ENCODE peak calls at places on chromosomes 1 and 21, in ten cellular contexts. N, H, I, Y, F, K, M, U, L and Z are unnamed samples.

GRCh38 chr1:33433509-33434362 is 2.8 kb upstream of the PHC2 start:
- DNase-seq in N (no peak), H (peak), I (no peak), Y (peak), F (peak), K (no peak), M (peak), U (peak), L (peak), Z (no peak)

GRCh38 chr1:221925947-221926346 is 184.1 kb upstream of the DUSP10 start:
- DNase-seq in N (no peak), H (no peak), I (no peak), Y (no peak), F (peak), K (no peak), M (no peak), U (no peak), L (no peak), Z (no peak)

GRCh38 chr1:172466795-172467407 is 23.0 kb upstream of the PIGC start:
- DNase-seq in N (no peak), H (no peak), I (no peak), Y (peak), F (no peak), K (no peak), M (peak), U (no peak), L (no peak), Z (no peak)

GRCh38 chr1:213761845-213762407 is 225.8 kb upstream of the PROX1 start:
- DNase-seq in N (no peak), H (no peak), I (no peak), Y (no peak), F (no peak), K (peak), M (no peak), U (no peak), L (no peak), Z (peak)

GRCh38 chr21:36030581-36031189 is 29.6 kb downstream of the SETD4 start:
- DNase-seq in N (no peak), H (no peak), I (no peak), Y (no peak), F (peak), K (no peak), M (no peak), U (no peak), L (no peak), Z (no peak)

GRCh38 chr1:183126528-183126927 is 59.5 kb upstream of the LAMC2 start:
- DNase-seq in N (no peak), H (peak), I (no peak), Y (no peak), F (peak), K (no peak), M (peak), U (peak), L (no peak), Z (no peak)

GRCh38 chr1:51237714-51238403 is 1.8 kb downstream of the RNF11 start:
- DNase-seq in N (no peak), H (peak), I (no peak), Y (no peak), F (peak), K (no peak), M (peak), U (peak), L (peak), Z (no peak)

GRCh38 chr1:228212966-228213844 is 5.4 kb downstream of the OBSCN start:
- DNase-seq in N (peak), H (peak), I (peak), Y (peak), F (peak), K (peak), M (peak), U (peak), L (peak), Z (peak)

GRCh38 chr1:42214447-42214871 is 49.9 kb upstream of the GUCA2A start:
- DNase-seq in N (no peak), H (peak), I (no peak), Y (no peak), F (peak), K (no peak), M (peak), U (peak), L (no peak), Z (no peak)

GRCh38 chr1:10694274-10694632 is 102.2 kb downstream of the CASZ1 start:
- DNase-seq in N (peak), H (no peak), I (peak), Y (peak), F (no peak), K (peak), M (peak), U (no peak), L (no peak), Z (no peak)

GRCh38 chr1:3312894-3313578 is 141.4 kb upstream of the ARHGEF16 start:
- DNase-seq in N (peak), H (peak), I (no peak), Y (peak), F (peak), K (peak), M (peak), U (peak), L (peak), Z (peak)

GRCh38 chr1:231497629-231498152 is 30.8 kb upstream of the TSNAX start:
- DNase-seq in N (no peak), H (no peak), I (no peak), Y (no peak), F (no peak), K (no peak), M (no peak), U (no peak), L (no peak), Z (no peak)

GRCh38 chr1:87869563-87869962 is 540.9 kb downstream of the LMO4 start:
- DNase-seq in N (no peak), H (peak), I (no peak), Y (no peak), F (peak), K (no peak), M (peak), U (peak), L (no peak), Z (no peak)

GRCh38 chr1:8197493-8198282 is 120.2 kb upstream of the SLC45A1 start:
- DNase-seq in N (no peak), H (peak), I (no peak), Y (peak), F (peak), K (no peak), M (peak), U (peak), L (no peak), Z (no peak)

GRCh38 chr1:150612014-150612345 is 17.4 kb downstream of the ENSA start:
- DNase-seq in N (no peak), H (no peak), I (no peak), Y (no peak), F (no peak), K (no peak), M (no peak), U (no peak), L (no peak), Z (no peak)